ENCODE peak calls at places on chromosomes 11 and 22, in six cellular contexts. One of them, this sample, is unnamed. For H3K27me3 and H3K4me1, the result is how much of the 10 kb centered on the place peaks cover.

GRCh38 chr11:27416568-27417176 is 53.7 kb upstream of the CCDC34 start:
- DNase-seq in Peyer's patch: no peak
- DNase-seq in PC-9: no peak
- DNase-seq in mammary epithelial cell: no peak
- DNase-seq in left ventricle myocardium inferior: no peak
- DNase-seq in uterus: no peak
- DNase-seq in this sample: no peak

GRCh38 chr22:28931844-28932561 is 48.6 kb downstream of the ZNRF3 start:
- DNase-seq in Peyer's patch: no peak
- DNase-seq in PC-9: no peak
- DNase-seq in mammary epithelial cell: no peak
- DNase-seq in left ventricle myocardium inferior: no peak
- DNase-seq in uterus: no peak
- DNase-seq in this sample: no peak

GRCh38 chr11:125551835-125552342 is 17.4 kb upstream of the EI24 start:
- DNase-seq in Peyer's patch: no peak
- DNase-seq in PC-9: no peak
- DNase-seq in mammary epithelial cell: no peak
- DNase-seq in left ventricle myocardium inferior: no peak
- DNase-seq in uterus: no peak
- DNase-seq in this sample: no peak

GRCh38 chr11:8095356-8095755 is 14.3 kb downstream of the TUB start:
- DNase-seq in Peyer's patch: no peak
- DNase-seq in PC-9: no peak
- DNase-seq in mammary epithelial cell: no peak
- DNase-seq in left ventricle myocardium inferior: no peak
- DNase-seq in uterus: no peak
- DNase-seq in this sample: no peak

GRCh38 chr11:73322111-73322985 is 14.3 kb downstream of the ARHGEF17 start:
- DNase-seq in Peyer's patch: peak
- DNase-seq in PC-9: no peak
- DNase-seq in mammary epithelial cell: no peak
- DNase-seq in left ventricle myocardium inferior: no peak
- DNase-seq in uterus: peak
- DNase-seq in this sample: peak

GRCh38 chr22:21569459-21570161 is 2.1 kb downstream of the UBE2L3 start:
- DNase-seq in Peyer's patch: no peak
- DNase-seq in PC-9: no peak
- DNase-seq in mammary epithelial cell: no peak
- DNase-seq in left ventricle myocardium inferior: no peak
- DNase-seq in uterus: no peak
- DNase-seq in this sample: no peak

GRCh38 chr11:35791088-35791958 is 128.7 kb downstream of the TRIM44 start:
- DNase-seq in Peyer's patch: no peak
- DNase-seq in PC-9: no peak
- DNase-seq in mammary epithelial cell: no peak
- DNase-seq in left ventricle myocardium inferior: no peak
- DNase-seq in uterus: no peak
- DNase-seq in this sample: no peak

GRCh38 chr11:113615098-113615497 is 91.0 kb downstream of the TMPRSS5 start:
- DNase-seq in Peyer's patch: no peak
- DNase-seq in PC-9: no peak
- DNase-seq in mammary epithelial cell: no peak
- DNase-seq in left ventricle myocardium inferior: no peak
- DNase-seq in uterus: no peak
- DNase-seq in this sample: no peak

GRCh38 chr22:35230839-35231584 is 26.3 kb upstream of the HMGXB4 start:
- DNase-seq in Peyer's patch: no peak
- DNase-seq in PC-9: peak
- DNase-seq in mammary epithelial cell: no peak
- DNase-seq in left ventricle myocardium inferior: no peak
- DNase-seq in uterus: no peak
- DNase-seq in this sample: no peak

GRCh38 chr11:66230978-66231377 is 37.5 kb upstream of the RAB1B start:
- DNase-seq in Peyer's patch: no peak
- DNase-seq in PC-9: no peak
- DNase-seq in mammary epithelial cell: no peak
- DNase-seq in left ventricle myocardium inferior: no peak
- DNase-seq in uterus: no peak
- DNase-seq in this sample: no peak

GRCh38 chr22:35930933-35931332 is 97.7 kb downstream of the RBFOX2 start:
- DNase-seq in Peyer's patch: no peak
- DNase-seq in PC-9: peak
- DNase-seq in mammary epithelial cell: peak
- DNase-seq in left ventricle myocardium inferior: no peak
- DNase-seq in uterus: peak
- DNase-seq in this sample: peak

GRCh38 chr11:64321533-64321932 is 3.6 kb downstream of the PRDX5 start:
- DNase-seq in Peyer's patch: no peak
- DNase-seq in PC-9: peak
- DNase-seq in mammary epithelial cell: peak
- DNase-seq in left ventricle myocardium inferior: no peak
- DNase-seq in uterus: no peak
- DNase-seq in this sample: no peak

GRCh38 chr11:1829039-1829820 is 5.6 kb upstream of the SYT8 start:
- DNase-seq in Peyer's patch: no peak
- DNase-seq in PC-9: peak
- DNase-seq in mammary epithelial cell: peak
- DNase-seq in left ventricle myocardium inferior: no peak
- DNase-seq in uterus: no peak
- DNase-seq in this sample: peak

GRCh38 chr11:15711311-15711710 is 596.6 kb downstream of the INSC start:
- DNase-seq in Peyer's patch: no peak
- DNase-seq in PC-9: no peak
- DNase-seq in mammary epithelial cell: no peak
- DNase-seq in left ventricle myocardium inferior: no peak
- DNase-seq in uterus: no peak
- DNase-seq in this sample: no peak

GRCh38 chr11:1515082-1516060 is 28.8 kb upstream of the MOB2 start:
- DNase-seq in Peyer's patch: peak
- DNase-seq in PC-9: peak
- DNase-seq in mammary epithelial cell: peak
- DNase-seq in left ventricle myocardium inferior: peak
- DNase-seq in uterus: peak
- DNase-seq in this sample: peak

GRCh38 chr11:65126624-65127274 is 4.6 kb downstream of the MRPL49 start:
- DNase-seq in Peyer's patch: no peak
- DNase-seq in PC-9: no peak
- DNase-seq in mammary epithelial cell: no peak
- DNase-seq in left ventricle myocardium inferior: no peak
- DNase-seq in uterus: no peak
- DNase-seq in this sample: no peak

GRCh38 chr11:120964857-120965256 is 59.0 kb upstream of the TBCEL start:
- DNase-seq in Peyer's patch: no peak
- DNase-seq in PC-9: no peak
- DNase-seq in mammary epithelial cell: peak
- DNase-seq in left ventricle myocardium inferior: no peak
- DNase-seq in uterus: no peak
- DNase-seq in this sample: no peak

GRCh38 chr11:30447246-30447645 is 124.3 kb downstream of the ARL14EP start:
- DNase-seq in Peyer's patch: no peak
- DNase-seq in PC-9: no peak
- DNase-seq in mammary epithelial cell: no peak
- DNase-seq in left ventricle myocardium inferior: no peak
- DNase-seq in uterus: no peak
- DNase-seq in this sample: no peak

GRCh38 chr11:37657645-37658044 is 1059.6 kb upstream of the RAG2 start:
- DNase-seq in Peyer's patch: no peak
- DNase-seq in PC-9: no peak
- DNase-seq in mammary epithelial cell: peak
- DNase-seq in left ventricle myocardium inferior: no peak
- DNase-seq in uterus: no peak
- DNase-seq in this sample: no peak

GRCh38 chr11:92473736-92474135 is 249.1 kb downstream of the FAT3 start:
- DNase-seq in Peyer's patch: no peak
- DNase-seq in PC-9: peak
- DNase-seq in mammary epithelial cell: peak
- DNase-seq in left ventricle myocardium inferior: no peak
- DNase-seq in uterus: no peak
- DNase-seq in this sample: peak

GRCh38 chr11:120409655-120410054 is 73.4 kb downstream of the ARHGEF12 start:
- DNase-seq in Peyer's patch: no peak
- DNase-seq in PC-9: no peak
- DNase-seq in mammary epithelial cell: no peak
- DNase-seq in left ventricle myocardium inferior: no peak
- DNase-seq in uterus: no peak
- DNase-seq in this sample: no peak

GRCh38 chr11:110032957-110033570 is 60.1 kb upstream of the ZC3H12C start:
- DNase-seq in Peyer's patch: no peak
- DNase-seq in PC-9: no peak
- DNase-seq in mammary epithelial cell: no peak
- DNase-seq in left ventricle myocardium inferior: no peak
- DNase-seq in uterus: no peak
- DNase-seq in this sample: no peak

GRCh38 chr11:118699508-118700220 is 20.2 kb upstream of the TREH start:
- DNase-seq in Peyer's patch: peak
- DNase-seq in PC-9: no peak
- DNase-seq in mammary epithelial cell: no peak
- DNase-seq in left ventricle myocardium inferior: no peak
- DNase-seq in uterus: no peak
- DNase-seq in this sample: no peak

GRCh38 chr11:74581954-74582547 is 10.3 kb upstream of the POLD3 start:
- DNase-seq in Peyer's patch: no peak
- DNase-seq in PC-9: no peak
- DNase-seq in mammary epithelial cell: no peak
- DNase-seq in left ventricle myocardium inferior: no peak
- DNase-seq in uterus: no peak
- DNase-seq in this sample: no peak

GRCh38 chr11:15222777-15223176 is 108.1 kb downstream of the INSC start:
- DNase-seq in Peyer's patch: no peak
- DNase-seq in PC-9: no peak
- DNase-seq in mammary epithelial cell: no peak
- DNase-seq in left ventricle myocardium inferior: no peak
- DNase-seq in uterus: no peak
- DNase-seq in this sample: no peak

GRCh38 chr11:130383363-130384168 is 44.8 kb downstream of the ADAMTS8 start:
- DNase-seq in Peyer's patch: no peak
- DNase-seq in PC-9: peak
- DNase-seq in mammary epithelial cell: peak
- DNase-seq in left ventricle myocardium inferior: no peak
- DNase-seq in uterus: no peak
- DNase-seq in this sample: peak

GRCh38 chr11:85951049-85951405 is 95.8 kb downstream of the CCDC83 start:
- DNase-seq in Peyer's patch: no peak
- DNase-seq in PC-9: no peak
- DNase-seq in mammary epithelial cell: no peak
- DNase-seq in left ventricle myocardium inferior: no peak
- DNase-seq in uterus: no peak
- DNase-seq in this sample: no peak

GRCh38 chr11:102685769-102686168 is 19.8 kb downstream of the MMP27 start:
- DNase-seq in Peyer's patch: no peak
- DNase-seq in PC-9: no peak
- DNase-seq in mammary epithelial cell: no peak
- DNase-seq in left ventricle myocardium inferior: no peak
- DNase-seq in uterus: no peak
- DNase-seq in this sample: no peak

GRCh38 chr11:102678022-102678421 is 27.5 kb downstream of the MMP27 start:
- DNase-seq in Peyer's patch: no peak
- DNase-seq in PC-9: no peak
- DNase-seq in mammary epithelial cell: no peak
- DNase-seq in left ventricle myocardium inferior: no peak
- DNase-seq in uterus: no peak
- DNase-seq in this sample: no peak

GRCh38 chr11:102685311-102685710 is 20.3 kb downstream of the MMP27 start:
- DNase-seq in Peyer's patch: no peak
- DNase-seq in PC-9: no peak
- DNase-seq in mammary epithelial cell: peak
- DNase-seq in left ventricle myocardium inferior: no peak
- DNase-seq in uterus: no peak
- DNase-seq in this sample: no peak

GRCh38 chr11:102680945-102681344 is 24.6 kb downstream of the MMP27 start:
- DNase-seq in Peyer's patch: no peak
- DNase-seq in PC-9: no peak
- DNase-seq in mammary epithelial cell: peak
- DNase-seq in left ventricle myocardium inferior: no peak
- DNase-seq in uterus: peak
- DNase-seq in this sample: peak

GRCh38 chr11:102683277-102683676 is 22.3 kb downstream of the MMP27 start:
- DNase-seq in Peyer's patch: no peak
- DNase-seq in PC-9: no peak
- DNase-seq in mammary epithelial cell: peak
- DNase-seq in left ventricle myocardium inferior: no peak
- DNase-seq in uterus: no peak
- DNase-seq in this sample: no peak
- TF ChIP-seq CTCF in Peyer's patch: no peak
- TF ChIP-seq CTCF in PC-9: no peak
- TF ChIP-seq CTCF in mammary epithelial cell: peak
- TF ChIP-seq CTCF in left ventricle myocardium inferior: no peak
- TF ChIP-seq CTCF in uterus: no peak
- TF ChIP-seq CTCF in this sample: no peak

DNA sequence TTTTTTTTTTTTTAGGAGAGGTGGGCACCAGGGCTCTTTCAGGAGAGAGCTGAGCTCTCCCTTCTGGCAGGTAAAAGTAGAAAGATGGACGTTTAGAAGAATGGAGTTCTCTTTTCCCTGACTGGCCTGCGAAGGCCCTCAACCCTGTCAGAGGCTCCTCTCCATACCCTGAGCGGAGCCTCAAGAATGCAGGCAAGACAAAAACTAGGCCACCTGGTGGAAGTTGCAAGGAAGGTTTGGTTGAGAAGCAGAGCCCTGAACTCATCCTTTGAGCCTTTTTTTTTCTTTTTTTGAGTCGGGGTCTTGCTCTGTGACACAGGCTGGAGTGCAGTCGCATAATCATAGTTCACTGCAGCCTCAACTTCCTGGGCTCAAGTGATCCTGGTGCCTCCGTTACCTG is 1.4 kb downstream of the OTOG start:
- DNase-seq in Peyer's patch: no peak
- DNase-seq in PC-9: no peak
- DNase-seq in mammary epithelial cell: no peak
- DNase-seq in left ventricle myocardium inferior: no peak
- DNase-seq in uterus: no peak
- DNase-seq in this sample: no peak
- H3K27me3 ChIP-seq in Peyer's patch: under half
- H3K27me3 ChIP-seq in PC-9: under half
- H3K27me3 ChIP-seq in mammary epithelial cell: under half
- H3K27me3 ChIP-seq in left ventricle myocardium inferior: half or more
- H3K27me3 ChIP-seq in uterus: under half
- H3K27me3 ChIP-seq in this sample: under half

GRCh38 chr22:30607939-30608338 is 965 bp downstream of the TCN2 start:
- DNase-seq in Peyer's patch: no peak
- DNase-seq in PC-9: no peak
- DNase-seq in mammary epithelial cell: no peak
- DNase-seq in left ventricle myocardium inferior: no peak
- DNase-seq in uterus: no peak
- DNase-seq in this sample: no peak
- H3K4me1 ChIP-seq in Peyer's patch: under half
- H3K4me1 ChIP-seq in PC-9: under half
- H3K4me1 ChIP-seq in mammary epithelial cell: under half
- H3K4me1 ChIP-seq in left ventricle myocardium inferior: half or more
- H3K4me1 ChIP-seq in uterus: under half
- H3K4me1 ChIP-seq in this sample: under half

DNA sequence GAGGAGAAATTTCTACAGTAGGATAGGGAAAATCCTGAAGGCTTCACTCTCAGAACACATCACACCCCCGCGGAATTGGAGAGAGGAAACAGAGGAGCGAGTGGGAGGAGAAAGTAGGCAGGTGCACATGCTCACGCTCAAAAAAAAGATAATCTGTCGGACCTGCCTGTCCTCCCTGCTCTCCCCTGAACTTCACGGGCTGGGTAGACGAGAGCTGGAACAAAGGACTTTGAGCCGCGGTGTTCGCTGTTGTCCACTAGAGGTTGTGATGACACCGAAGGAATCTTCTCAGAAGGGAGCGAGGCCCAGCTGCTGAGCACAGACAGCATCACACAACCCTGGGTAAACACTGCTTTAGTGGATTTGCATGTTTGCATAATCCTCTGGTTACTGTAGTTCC is 5.0 kb downstream of the SEZ6L start:
- DNase-seq in Peyer's patch: no peak
- DNase-seq in PC-9: no peak
- DNase-seq in mammary epithelial cell: no peak
- DNase-seq in left ventricle myocardium inferior: no peak
- DNase-seq in uterus: no peak
- DNase-seq in this sample: peak
- TF ChIP-seq CTCF in Peyer's patch: no peak
- TF ChIP-seq CTCF in PC-9: no peak
- TF ChIP-seq CTCF in mammary epithelial cell: no peak
- TF ChIP-seq CTCF in left ventricle myocardium inferior: no peak
- TF ChIP-seq CTCF in uterus: no peak
- TF ChIP-seq CTCF in this sample: no peak

This sample was measured in cardiac muscle cell.